ENCODE peak calls at places on chromosomes 7 and 10, in six cellular contexts. One of them, this sample, is unnamed. For H3K4me1, the result is how much of the 10 kb centered on the place peaks cover.

GRCh38 chr10:121668336-121669009 is 70.2 kb upstream of the FGFR2 start:
- DNase-seq in astrocyte: peak
- DNase-seq in OCI-LY7: no peak
- DNase-seq in HAP-1: no peak
- DNase-seq in mucosa of descending colon: peak
- DNase-seq in IMR-90: no peak
- DNase-seq in this sample: peak

GRCh38 chr10:109978481-109978880 is 29.3 kb upstream of the ADD3 start:
- DNase-seq in astrocyte: peak
- DNase-seq in OCI-LY7: peak
- DNase-seq in HAP-1: peak
- DNase-seq in mucosa of descending colon: peak
- DNase-seq in IMR-90: peak
- DNase-seq in this sample: peak

GRCh38 chr7:40297741-40298311 is 163.0 kb downstream of the SUGCT start:
- DNase-seq in astrocyte: peak
- DNase-seq in OCI-LY7: no peak
- DNase-seq in HAP-1: no peak
- DNase-seq in mucosa of descending colon: no peak
- DNase-seq in IMR-90: peak
- DNase-seq in this sample: no peak

GRCh38 chr10:16751244-16751643 is 66.0 kb downstream of the RSU1 start:
- DNase-seq in astrocyte: no peak
- DNase-seq in OCI-LY7: no peak
- DNase-seq in HAP-1: no peak
- DNase-seq in mucosa of descending colon: no peak
- DNase-seq in IMR-90: no peak
- DNase-seq in this sample: no peak

GRCh38 chr7:128405345-128406146 is 4.2 kb downstream of the IMPDH1 start:
- DNase-seq in astrocyte: no peak
- DNase-seq in OCI-LY7: peak
- DNase-seq in HAP-1: peak
- DNase-seq in mucosa of descending colon: peak
- DNase-seq in IMR-90: peak
- DNase-seq in this sample: peak

GRCh38 chr10:124827474-124827873 is 25.9 kb downstream of the ABRAXAS2 start:
- DNase-seq in astrocyte: no peak
- DNase-seq in OCI-LY7: peak
- DNase-seq in HAP-1: no peak
- DNase-seq in mucosa of descending colon: peak
- DNase-seq in IMR-90: peak
- DNase-seq in this sample: no peak

GRCh38 chr7:13032524-13032923 is 345.1 kb downstream of the ARL4A start:
- DNase-seq in astrocyte: no peak
- DNase-seq in OCI-LY7: no peak
- DNase-seq in HAP-1: no peak
- DNase-seq in mucosa of descending colon: no peak
- DNase-seq in IMR-90: no peak
- DNase-seq in this sample: peak

GRCh38 chr10:520402-520787 is 169.1 kb downstream of the DIP2C start:
- DNase-seq in astrocyte: no peak
- DNase-seq in OCI-LY7: no peak
- DNase-seq in HAP-1: no peak
- DNase-seq in mucosa of descending colon: no peak
- DNase-seq in IMR-90: peak
- DNase-seq in this sample: no peak

GRCh38 chr10:80552151-80552646 is 14.5 kb downstream of the SH2D4B start:
- DNase-seq in astrocyte: no peak
- DNase-seq in OCI-LY7: no peak
- DNase-seq in HAP-1: no peak
- DNase-seq in mucosa of descending colon: peak
- DNase-seq in IMR-90: no peak
- DNase-seq in this sample: peak

GRCh38 chr7:33091641-33092191 is 17.5 kb downstream of the RP9 start:
- DNase-seq in astrocyte: no peak
- DNase-seq in OCI-LY7: no peak
- DNase-seq in HAP-1: no peak
- DNase-seq in mucosa of descending colon: no peak
- DNase-seq in IMR-90: no peak
- DNase-seq in this sample: peak

GRCh38 chr7:158315326-158315725 is 272.3 kb downstream of the PTPRN2 start:
- DNase-seq in astrocyte: no peak
- DNase-seq in OCI-LY7: no peak
- DNase-seq in HAP-1: no peak
- DNase-seq in mucosa of descending colon: no peak
- DNase-seq in IMR-90: no peak
- DNase-seq in this sample: no peak

GRCh38 chr7:129610709-129611245 is 743 bp upstream of the NRF1 start:
- DNase-seq in astrocyte: no peak
- DNase-seq in OCI-LY7: no peak
- DNase-seq in HAP-1: no peak
- DNase-seq in mucosa of descending colon: peak
- DNase-seq in IMR-90: no peak
- DNase-seq in this sample: no peak

GRCh38 chr7:23072043-23072442 is 33.5 kb upstream of the KLHL7 start:
- DNase-seq in astrocyte: no peak
- DNase-seq in OCI-LY7: peak
- DNase-seq in HAP-1: no peak
- DNase-seq in mucosa of descending colon: no peak
- DNase-seq in IMR-90: peak
- DNase-seq in this sample: no peak

GRCh38 chr10:14586901-14587300 is 187.8 kb downstream of the FAM107B start:
- DNase-seq in astrocyte: no peak
- DNase-seq in OCI-LY7: no peak
- DNase-seq in HAP-1: no peak
- DNase-seq in mucosa of descending colon: peak
- DNase-seq in IMR-90: no peak
- DNase-seq in this sample: no peak

GRCh38 chr10:72044417-72045041 is 43.8 kb downstream of the SPOCK2 start:
- DNase-seq in astrocyte: no peak
- DNase-seq in OCI-LY7: no peak
- DNase-seq in HAP-1: no peak
- DNase-seq in mucosa of descending colon: no peak
- DNase-seq in IMR-90: peak
- DNase-seq in this sample: no peak

GRCh38 chr10:127021771-127022170 is 116.5 kb downstream of the DOCK1 start:
- DNase-seq in astrocyte: no peak
- DNase-seq in OCI-LY7: no peak
- DNase-seq in HAP-1: no peak
- DNase-seq in mucosa of descending colon: no peak
- DNase-seq in IMR-90: no peak
- DNase-seq in this sample: no peak

GRCh38 chr10:71241899-71242620 is 29.7 kb downstream of the UNC5B start:
- DNase-seq in astrocyte: peak
- DNase-seq in OCI-LY7: no peak
- DNase-seq in HAP-1: no peak
- DNase-seq in mucosa of descending colon: peak
- DNase-seq in IMR-90: no peak
- DNase-seq in this sample: no peak

GRCh38 chr10:112767156-112767555 is 182.9 kb upstream of the TCF7L2 start:
- DNase-seq in astrocyte: no peak
- DNase-seq in OCI-LY7: no peak
- DNase-seq in HAP-1: no peak
- DNase-seq in mucosa of descending colon: no peak
- DNase-seq in IMR-90: peak
- DNase-seq in this sample: no peak

GRCh38 chr7:71842376-71842775 is 569.8 kb downstream of the CALN1 start:
- DNase-seq in astrocyte: no peak
- DNase-seq in OCI-LY7: no peak
- DNase-seq in HAP-1: no peak
- DNase-seq in mucosa of descending colon: no peak
- DNase-seq in IMR-90: no peak
- DNase-seq in this sample: no peak

GRCh38 chr10:124493191-124493936 is 31.7 kb downstream of the LHPP start:
- DNase-seq in astrocyte: no peak
- DNase-seq in OCI-LY7: no peak
- DNase-seq in HAP-1: no peak
- DNase-seq in mucosa of descending colon: peak
- DNase-seq in IMR-90: no peak
- DNase-seq in this sample: no peak

GRCh38 chr7:48052748-48053147 is 17.4 kb downstream of the C7orf57 start:
- DNase-seq in astrocyte: peak
- DNase-seq in OCI-LY7: no peak
- DNase-seq in HAP-1: no peak
- DNase-seq in mucosa of descending colon: no peak
- DNase-seq in IMR-90: peak
- DNase-seq in this sample: no peak

GRCh38 chr10:74738985-74739567 is 87.3 kb upstream of the KAT6B start:
- DNase-seq in astrocyte: no peak
- DNase-seq in OCI-LY7: peak
- DNase-seq in HAP-1: no peak
- DNase-seq in mucosa of descending colon: peak
- DNase-seq in IMR-90: peak
- DNase-seq in this sample: peak

GRCh38 chr7:137975768-137976167 is 26.1 kb downstream of the CREB3L2 start:
- DNase-seq in astrocyte: peak
- DNase-seq in OCI-LY7: no peak
- DNase-seq in HAP-1: no peak
- DNase-seq in mucosa of descending colon: no peak
- DNase-seq in IMR-90: peak
- DNase-seq in this sample: no peak

GRCh38 chr7:151101621-151102396 is 15.5 kb downstream of the AGAP3 start:
- DNase-seq in astrocyte: no peak
- DNase-seq in OCI-LY7: no peak
- DNase-seq in HAP-1: no peak
- DNase-seq in mucosa of descending colon: no peak
- DNase-seq in IMR-90: no peak
- DNase-seq in this sample: no peak
- H3K4me1 ChIP-seq in astrocyte: under half
- H3K4me1 ChIP-seq in OCI-LY7: under half
- H3K4me1 ChIP-seq in HAP-1: under half
- H3K4me1 ChIP-seq in mucosa of descending colon: under half
- H3K4me1 ChIP-seq in IMR-90: under half
- H3K4me1 ChIP-seq in this sample: under half

DNA sequence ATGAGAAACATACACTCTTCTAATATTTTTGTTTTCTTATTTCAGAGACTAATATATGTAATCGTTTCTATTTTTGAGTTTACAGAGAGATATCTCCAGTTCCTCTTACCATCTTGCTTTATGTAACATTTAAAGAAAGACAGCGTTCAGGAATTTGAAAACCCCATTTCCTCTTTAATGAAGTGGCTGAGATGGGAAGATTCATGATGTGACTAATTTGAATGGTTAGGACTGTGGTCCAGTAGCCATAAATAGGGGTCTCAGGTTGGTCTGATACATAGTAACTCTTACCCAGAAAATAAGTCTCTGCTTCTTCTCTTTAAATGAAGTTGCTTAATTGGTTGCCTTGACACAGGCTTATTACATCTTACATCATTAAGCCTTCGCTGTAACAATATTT is 6.9 kb downstream of the KMT2E start:
- DNase-seq in astrocyte: no peak
- DNase-seq in OCI-LY7: no peak
- DNase-seq in HAP-1: no peak
- DNase-seq in mucosa of descending colon: no peak
- DNase-seq in IMR-90: no peak
- DNase-seq in this sample: no peak
- H3K4me1 ChIP-seq in astrocyte: under half
- H3K4me1 ChIP-seq in OCI-LY7: half or more
- H3K4me1 ChIP-seq in HAP-1: half or more
- H3K4me1 ChIP-seq in mucosa of descending colon: half or more
- H3K4me1 ChIP-seq in IMR-90: under half
- H3K4me1 ChIP-seq in this sample: under half

DNA sequence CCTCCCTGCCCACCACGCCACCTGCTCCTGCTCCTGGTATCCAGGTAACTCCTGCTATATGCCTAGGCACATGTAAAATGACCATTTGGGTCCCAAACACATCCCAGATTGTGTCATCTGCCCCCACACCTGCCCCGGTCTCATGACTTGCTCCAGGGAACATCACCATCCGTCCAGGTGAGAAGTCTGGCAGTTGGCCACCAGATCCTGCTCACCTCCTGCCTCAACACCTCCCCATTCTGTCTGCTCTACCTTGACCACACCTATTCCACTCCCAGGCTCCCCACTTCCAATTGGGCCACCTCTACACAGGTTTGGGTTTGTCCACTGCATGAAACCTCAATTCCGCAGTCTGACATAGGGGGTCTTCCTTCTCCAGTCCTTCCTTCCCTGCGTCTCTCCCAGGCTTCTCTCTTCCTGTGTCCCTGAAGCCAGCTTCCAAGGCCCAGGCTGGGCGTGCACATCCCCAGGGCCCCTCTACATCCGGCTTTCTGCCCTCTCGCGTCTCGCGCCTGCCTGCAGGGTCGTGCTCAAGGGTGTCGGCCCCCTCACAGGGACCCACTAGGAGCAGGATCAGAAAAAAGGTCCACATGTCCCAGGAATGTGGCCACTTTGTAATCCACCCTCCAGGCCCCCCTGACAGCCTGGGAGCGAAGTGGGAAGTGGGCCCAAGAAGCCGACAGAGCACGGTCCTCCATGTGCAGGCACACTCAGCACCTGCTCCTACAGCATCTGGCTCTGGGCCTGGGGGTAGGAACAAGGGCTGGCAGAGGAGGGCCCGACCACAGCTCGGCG is 49.3 kb upstream of the DAGLB start:
- DNase-seq in astrocyte: no peak
- DNase-seq in OCI-LY7: no peak
- DNase-seq in HAP-1: no peak
- DNase-seq in mucosa of descending colon: no peak
- DNase-seq in IMR-90: no peak
- DNase-seq in this sample: no peak
- H3K4me1 ChIP-seq in astrocyte: under half
- H3K4me1 ChIP-seq in OCI-LY7: under half
- H3K4me1 ChIP-seq in HAP-1: under half
- H3K4me1 ChIP-seq in mucosa of descending colon: under half
- H3K4me1 ChIP-seq in IMR-90: under half
- H3K4me1 ChIP-seq in this sample: under half

GRCh38 chr10:102814456-102814871 is 22.7 kb downstream of the CYP17A1 start:
- DNase-seq in astrocyte: peak
- DNase-seq in OCI-LY7: peak
- DNase-seq in HAP-1: no peak
- DNase-seq in mucosa of descending colon: no peak
- DNase-seq in IMR-90: peak
- DNase-seq in this sample: no peak

GRCh38 chr10:102813017-102813541 is 24.1 kb downstream of the CYP17A1 start:
- DNase-seq in astrocyte: no peak
- DNase-seq in OCI-LY7: no peak
- DNase-seq in HAP-1: no peak
- DNase-seq in mucosa of descending colon: no peak
- DNase-seq in IMR-90: no peak
- DNase-seq in this sample: no peak

GRCh38 chr10:102811346-102811745 is 25.9 kb downstream of the CYP17A1 start:
- DNase-seq in astrocyte: no peak
- DNase-seq in OCI-LY7: no peak
- DNase-seq in HAP-1: no peak
- DNase-seq in mucosa of descending colon: no peak
- DNase-seq in IMR-90: no peak
- DNase-seq in this sample: no peak

GRCh38 chr10:102813734-102814455 is 23.3 kb downstream of the CYP17A1 start:
- DNase-seq in astrocyte: peak
- DNase-seq in OCI-LY7: no peak
- DNase-seq in HAP-1: no peak
- DNase-seq in mucosa of descending colon: peak
- DNase-seq in IMR-90: peak
- DNase-seq in this sample: no peak

GRCh38 chr10:102812213-102812876 is 24.9 kb downstream of the CYP17A1 start:
- DNase-seq in astrocyte: no peak
- DNase-seq in OCI-LY7: peak
- DNase-seq in HAP-1: no peak
- DNase-seq in mucosa of descending colon: no peak
- DNase-seq in IMR-90: no peak
- DNase-seq in this sample: no peak
- H3K4me1 ChIP-seq in astrocyte: under half
- H3K4me1 ChIP-seq in OCI-LY7: half or more
- H3K4me1 ChIP-seq in HAP-1: under half
- H3K4me1 ChIP-seq in mucosa of descending colon: under half
- H3K4me1 ChIP-seq in IMR-90: under half
- H3K4me1 ChIP-seq in this sample: under half

GRCh38 chr10:22612316-22612715 is 102.1 kb downstream of the PIP4K2A start:
- DNase-seq in astrocyte: no peak
- DNase-seq in OCI-LY7: no peak
- DNase-seq in HAP-1: no peak
- DNase-seq in mucosa of descending colon: no peak
- DNase-seq in IMR-90: no peak
- DNase-seq in this sample: no peak
- H3K4me1 ChIP-seq in astrocyte: under half
- H3K4me1 ChIP-seq in OCI-LY7: half or more
- H3K4me1 ChIP-seq in HAP-1: under half
- H3K4me1 ChIP-seq in mucosa of descending colon: under half
- H3K4me1 ChIP-seq in IMR-90: under half
- H3K4me1 ChIP-seq in this sample: under half

This sample was measured in endodermal cell.